ENCODE peak calls at places on chromosomes 2 and 18, in six cellular contexts. J is left ventricle myocardium inferior, U is IMR-90, P is foreskin keratinocyte, S is thyroid gland, V is iPS DF 6.9. F is an unnamed sample.
A peak's percentile ranks its signal among the peaks of the same experiment; 100 is the strongest.

GRCh38 chr2:163919717-163920116 is 183.9 kb upstream of the FIGN start:
- DNase-seq in J (no peak), S (no peak), U (no peak), P (no peak), V (no peak), F (no peak)

GRCh38 chr18:12278153-12278764 is 24.1 kb downstream of the CIDEA start:
- DNase-seq in U (peak; percentile 13), V (no peak), P (no peak), J (no peak), S (peak; percentile 56), F (no peak)

GRCh38 chr2:11332596-11332995 is 11.8 kb downstream of the ROCK2 start:
- DNase-seq in J (no peak), V (no peak), U (no peak), S (no peak), P (no peak), F (no peak)

GRCh38 chr18:76336241-76336640 is 158.8 kb downstream of the ZNF516 start:
- DNase-seq in S (no peak), U (no peak), J (no peak), P (no peak), V (no peak), F (no peak)

GRCh38 chr2:216694201-216694825 is 1.0 kb downstream of the IGFBP5 start:
- DNase-seq in U (no peak), V (no peak), J (peak; percentile 66), S (peak; percentile 83), P (no peak), F (no peak)

GRCh38 chr2:63723709-63724108 is 118.0 kb upstream of the UGP2 start:
- DNase-seq in J (no peak), S (no peak), U (no peak), V (no peak), P (no peak), F (no peak)

GRCh38 chr2:64535024-64535423 is 10.9 kb downstream of the AFTPH start:
- DNase-seq in V (no peak), S (no peak), U (no peak), P (no peak), J (no peak), F (no peak)

GRCh38 chr2:129318581-129319421 is 660.7 kb upstream of the RAB6C start:
- DNase-seq in J (no peak), U (no peak), V (no peak), P (no peak), S (no peak), F (no peak)

GRCh38 chr2:152715854-152716428 is 1.3 kb downstream of the PRPF40A start:
- DNase-seq in U (peak; percentile 5), S (no peak), J (no peak), P (no peak), V (no peak), F (no peak)

GRCh38 chr2:189982777-189983394 is 79.6 kb downstream of the MSTN start:
- DNase-seq in V (peak; percentile 7), U (no peak), P (no peak), S (no peak), J (no peak), F (no peak)

GRCh38 chr2:42443980-42444379 is 49.8 kb downstream of the KCNG3 start:
- DNase-seq in P (no peak), U (no peak), S (no peak), V (no peak), J (no peak), F (no peak)

GRCh38 chr18:10377956-10378355 is 76.5 kb upstream of the APCDD1 start:
- DNase-seq in P (no peak), V (no peak), J (no peak), U (peak; percentile 88), S (no peak), F (no peak)

GRCh38 chr18:52339891-52340371 is at the start of gene DCC:
- DNase-seq in S (peak; percentile 22), P (peak; percentile 6), U (peak; percentile 45), V (no peak), J (no peak), F (peak; percentile 1)

GRCh38 chr18:10023853-10024638 is 110.2 kb downstream of the VAPA start:
- DNase-seq in V (no peak), U (no peak), J (no peak), P (no peak), S (no peak), F (no peak)

GRCh38 chr2:127599211-127599610 is 46.7 kb upstream of the GPR17 start:
- DNase-seq in P (no peak), U (peak; percentile 14), S (no peak), V (no peak), J (no peak), F (no peak)

GRCh38 chr2:165016772-165017411 is 61.6 kb upstream of the SLC38A11 start:
- DNase-seq in U (peak; percentile 65), S (peak; percentile 28), P (no peak), J (no peak), V (no peak), F (no peak)

GRCh38 chr18:54740146-54740844 is 88.0 kb upstream of the RAB27B start:
- DNase-seq in P (no peak), V (no peak), S (no peak), J (no peak), U (peak; percentile 82), F (peak; percentile 5)

GRCh38 chr18:48022531-48023330 is 92.3 kb upstream of the SMAD2 start:
- DNase-seq in U (peak; percentile 49), S (no peak), J (no peak), P (peak; percentile 40), V (peak; percentile 47), F (no peak)

GRCh38 chr18:62963522-62963921 is 248.2 kb downstream of the PHLPP1 start:
- DNase-seq in J (no peak), P (no peak), V (no peak), U (peak; percentile 4), S (no peak), F (no peak)

GRCh38 chr2:98127229-98127989 is 40.4 kb downstream of the VWA3B start:
- DNase-seq in S (no peak), P (peak; percentile 51), U (no peak), J (peak; percentile 29), V (no peak), F (peak; percentile 52)

GRCh38 chr18:63924551-63924950 is 16.8 kb downstream of the SERPINB10 start:
- DNase-seq in U (peak; percentile 20), J (no peak), V (no peak), S (no peak), P (no peak), F (no peak)

DNA sequence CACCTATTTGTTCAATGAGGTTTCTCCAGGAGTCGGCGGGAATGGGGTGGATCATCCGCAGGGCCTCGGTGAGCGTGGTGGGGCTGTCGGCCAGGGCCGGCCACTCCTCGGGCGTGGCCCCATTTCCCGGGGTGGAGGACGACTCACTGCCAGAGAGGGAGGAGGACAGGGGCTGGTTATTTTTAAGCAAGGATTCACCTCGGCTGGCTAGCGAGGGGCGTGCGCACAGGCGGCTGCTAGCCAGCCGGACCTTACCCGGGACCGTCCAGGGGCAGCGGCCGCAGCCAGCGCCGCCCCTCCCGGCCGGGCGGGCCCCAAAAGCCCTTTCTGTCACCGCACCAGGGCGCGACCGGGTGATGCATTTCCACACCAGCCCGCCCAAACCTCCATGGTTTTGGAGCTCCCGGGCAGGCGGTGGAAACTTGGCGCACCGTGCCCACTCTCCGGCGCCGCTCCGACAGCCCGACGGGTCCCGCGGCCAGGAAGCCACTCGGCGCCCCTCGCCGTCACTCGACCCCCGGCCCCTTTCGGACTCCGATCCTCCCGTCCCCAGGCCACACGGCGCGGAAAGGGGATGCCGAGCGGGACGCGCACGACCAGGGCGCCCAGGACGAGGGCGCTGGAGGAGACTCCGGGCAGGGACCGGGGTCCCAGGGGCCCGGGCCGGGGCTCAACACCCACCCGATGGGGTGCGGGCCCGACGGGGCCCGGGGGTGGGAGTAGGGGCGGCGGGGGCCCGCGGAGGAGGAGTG is 57.2 kb downstream of the SNORC start:
- DNase-seq in S (no peak), P (no peak), J (no peak), V (no peak), U (no peak), F (no peak)
- H3K27ac ChIP-seq in S (no peak overlapping the region), P (no peak overlapping the region), J (no peak overlapping the region), V (no peak overlapping the region), U (no peak overlapping the region), F (no peak overlapping the region)

GRCh38 chr2:1588994-1589611 is 155.2 kb downstream of the PXDN start:
- DNase-seq in P (no peak), J (no peak), S (no peak), V (no peak), U (peak; percentile 43), F (no peak)

GRCh38 chr2:1590611-1591460 is 153.5 kb downstream of the PXDN start:
- DNase-seq in S (no peak), P (no peak), J (no peak), V (no peak), U (no peak), F (no peak)

GRCh38 chr2:1591978-1592907 is 152.1 kb downstream of the PXDN start:
- DNase-seq in V (peak; percentile 68), U (peak; percentile 77), S (peak; percentile 63), J (peak; percentile 72), P (no peak), F (no peak)

GRCh38 chr2:1593371-1594205 is 150.7 kb downstream of the PXDN start:
- DNase-seq in S (no peak), U (peak; percentile 89), J (peak; percentile 46), P (no peak), V (no peak), F (peak; percentile 43)

GRCh38 chr2:1591461-1591770 is 152.9 kb downstream of the PXDN start:
- DNase-seq in P (no peak), S (no peak), V (no peak), U (no peak), J (no peak), F (no peak)
- H3K27ac ChIP-seq in P (no peak overlapping the region), S (no peak overlapping the region), V (no peak overlapping the region), U (no peak overlapping the region), J (peak overlapping the region; percentile 81), F (no peak overlapping the region)

DNA sequence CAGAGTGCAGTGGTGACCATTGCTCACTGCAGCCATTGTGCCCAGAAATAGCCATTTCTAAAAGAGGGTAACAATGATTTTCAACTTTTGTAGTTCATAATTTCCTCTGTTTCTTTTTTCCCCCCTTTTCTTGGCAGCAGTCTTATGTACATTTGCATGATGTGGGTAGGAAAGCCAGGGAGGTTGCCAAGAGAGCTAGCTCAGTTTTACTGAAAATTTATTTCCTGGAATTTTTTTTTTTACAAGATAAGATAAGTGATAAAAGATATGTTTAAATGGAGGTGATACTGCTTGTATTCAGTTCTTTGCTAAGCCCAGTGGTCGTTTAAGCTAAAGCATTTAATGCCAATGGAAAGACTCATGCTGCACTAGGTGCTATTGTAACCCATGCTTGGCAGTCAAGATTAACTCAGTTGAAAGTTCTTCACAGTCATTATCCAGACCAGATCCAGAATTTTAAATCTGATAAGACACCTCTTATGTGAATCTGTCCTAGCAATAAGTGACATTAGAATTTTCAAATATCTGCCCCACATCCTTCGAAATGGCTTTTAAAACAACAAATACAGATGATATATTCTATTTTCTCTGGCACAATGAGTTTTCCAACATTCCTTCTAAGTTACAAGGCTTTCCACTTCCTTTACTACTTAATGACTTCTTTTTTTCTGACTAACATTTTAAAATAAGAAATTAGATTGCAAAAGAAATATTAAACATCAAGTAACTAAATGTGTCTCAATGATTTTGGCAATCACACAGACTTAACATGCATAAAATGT is 4.4 kb upstream of the ATP8B1 start:
- DNase-seq in V (no peak), S (no peak), U (peak; percentile 82), J (no peak), P (no peak), F (no peak)
- H3K27ac ChIP-seq in V (no peak overlapping the region), S (peak overlapping the region; percentile 97), U (peak overlapping the region; percentile 97), J (peak overlapping the region; percentile 69), P (no peak overlapping the region), F (peak overlapping the region; percentile 48)

DNA sequence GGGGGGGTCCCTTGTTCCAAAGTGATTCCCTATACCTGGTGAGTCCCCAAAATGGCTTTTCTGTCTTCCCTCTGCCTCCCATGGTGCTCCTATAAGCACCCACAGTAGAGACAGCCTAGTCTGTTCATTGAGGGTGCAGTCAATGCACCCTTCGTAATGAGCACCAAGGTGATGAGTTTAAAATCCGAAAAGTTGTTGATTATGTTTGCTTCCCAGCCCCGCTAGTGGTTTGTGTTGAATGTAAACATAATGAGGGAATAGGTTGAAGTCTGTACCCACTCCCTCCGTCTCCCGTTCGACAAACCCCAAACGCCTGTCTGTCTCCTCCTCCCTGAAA is 2.3 kb downstream of the FOSL2 start:
- DNase-seq in V (no peak), P (no peak), S (no peak), U (no peak), J (no peak), F (no peak)
- H3K27ac ChIP-seq in V (no peak overlapping the region), P (peak overlapping the region; percentile 76), S (peak overlapping the region; percentile 100), U (peak overlapping the region; percentile 89), J (peak overlapping the region; percentile 100), F (peak overlapping the region; percentile 99)